ENCODE peak calls at places on chromosomes 3 and 15, in ten cellular contexts. M is MM.1S; L is stimulated activated effector memory CD8-positive, alpha-beta T cell treated with anti-CD3 and anti-CD28 coated beads, Interleukin-12 subunit alpha, Interleukin-12 subunit beta, amount 100 ng/mL, for 72 hours; B is substantia nigra; H is stimulated activated CD4-positive, alpha-beta T cell treated with anti-CD3 and anti-CD28 coated beads, Interleukin-4, amount 100 ng/mL, for 1 hour; R is NCI-H1436; Z is RPMI8226; G is CD4-positive, alpha-beta memory T cell; O is aorta; Q is CD8-positive, alpha-beta memory T cell. V is an unnamed sample.

GRCh38 chr3:106711650-106712049 is 665.6 kb upstream of the CCDC54 start:
- DNase-seq in M (peak), L (no peak), B (no peak), H (no peak), R (no peak), Z (no peak), G (no peak), O (no peak), Q (no peak), V (no peak)

GRCh38 chr15:44227584-44227983 is 32.5 kb upstream of the FRMD5 start:
- DNase-seq in M (no peak), L (no peak), B (no peak), H (no peak), R (no peak), Z (no peak), G (no peak), O (no peak), Q (no peak), V (no peak)

GRCh38 chr15:74270854-74271520 is 34.9 kb downstream of the CCDC33 start:
- DNase-seq in M (no peak), L (no peak), B (no peak), H (no peak), R (no peak), Z (no peak), G (no peak), O (no peak), Q (no peak), V (no peak)

GRCh38 chr3:64444619-64445317 is 219.5 kb upstream of the PRICKLE2 start:
- DNase-seq in M (peak), L (no peak), B (no peak), H (no peak), R (no peak), Z (no peak), G (no peak), O (no peak), Q (no peak), V (no peak)

GRCh38 chr3:162710332-162711112 is 1213.9 kb downstream of the OTOL1 start:
- DNase-seq in M (no peak), L (no peak), B (no peak), H (no peak), R (no peak), Z (no peak), G (no peak), O (no peak), Q (no peak), V (no peak)

GRCh38 chr3:11331101-11331500 is 58.9 kb downstream of the ATG7 start:
- DNase-seq in M (no peak), L (no peak), B (no peak), H (no peak), R (no peak), Z (no peak), G (no peak), O (no peak), Q (no peak), V (no peak)

GRCh38 chr3:78875431-78875830 is 892.4 kb downstream of the ROBO1 start:
- DNase-seq in M (no peak), L (no peak), B (no peak), H (no peak), R (no peak), Z (no peak), G (no peak), O (no peak), Q (no peak), V (peak)

GRCh38 chr15:100472015-100472414 is 56.7 kb downstream of the CERS3 start:
- DNase-seq in M (no peak), L (no peak), B (no peak), H (no peak), R (no peak), Z (no peak), G (no peak), O (no peak), Q (no peak), V (no peak)

GRCh38 chr3:158672293-158673176 is at the start of gene LXN:
- DNase-seq in M (peak), L (peak), B (peak), H (peak), R (no peak), Z (peak), G (peak), O (peak), Q (peak), V (peak)

GRCh38 chr15:98889930-98890695 is 117.5 kb downstream of the PGPEP1L start:
- DNase-seq in M (no peak), L (no peak), B (no peak), H (no peak), R (no peak), Z (no peak), G (no peak), O (no peak), Q (no peak), V (no peak)

GRCh38 chr3:100048248-100048647 is 66.1 kb downstream of the FILIP1L start:
- DNase-seq in M (no peak), L (no peak), B (no peak), H (no peak), R (no peak), Z (no peak), G (no peak), O (no peak), Q (no peak), V (no peak)

GRCh38 chr3:196163687-196164493 is 47.3 kb downstream of the ZDHHC19 start:
- DNase-seq in M (no peak), L (no peak), B (no peak), H (no peak), R (no peak), Z (no peak), G (no peak), O (no peak), Q (no peak), V (no peak)

GRCh38 chr3:10867384-10867783 is 51.4 kb downstream of the SLC6A11 start:
- DNase-seq in M (peak), L (no peak), B (no peak), H (no peak), R (no peak), Z (peak), G (no peak), O (no peak), Q (no peak), V (no peak)

GRCh38 chr15:70559840-70560239 is 203.5 kb downstream of the UACA start:
- DNase-seq in M (no peak), L (no peak), B (no peak), H (no peak), R (no peak), Z (no peak), G (no peak), O (no peak), Q (no peak), V (no peak)

GRCh38 chr15:89088605-89089315 is 504 bp downstream of the ABHD2 start:
- DNase-seq in M (peak), L (no peak), B (peak), H (peak), R (no peak), Z (peak), G (no peak), O (peak), Q (no peak), V (peak)

GRCh38 chr15:65896231-65896630 is 26.9 kb downstream of the RAB11A start:
- DNase-seq in M (no peak), L (no peak), B (no peak), H (no peak), R (no peak), Z (peak), G (no peak), O (no peak), Q (no peak), V (no peak)

GRCh38 chr15:99137877-99138276 is 33.0 kb downstream of the SYNM start:
- DNase-seq in M (no peak), L (no peak), B (no peak), H (no peak), R (no peak), Z (no peak), G (no peak), O (no peak), Q (no peak), V (no peak)

GRCh38 chr3:69011331-69011730 is 2.2 kb downstream of the EOGT start:
- DNase-seq in M (no peak), L (no peak), B (no peak), H (no peak), R (no peak), Z (no peak), G (no peak), O (no peak), Q (no peak), V (no peak)

GRCh38 chr3:33057320-33058298 is 39.3 kb downstream of the GLB1 start:
- DNase-seq in M (no peak), L (no peak), B (no peak), H (no peak), R (no peak), Z (no peak), G (no peak), O (no peak), Q (no peak), V (no peak)

GRCh38 chr15:99918072-99918471 is 184.8 kb upstream of the LYSMD4 start:
- DNase-seq in M (no peak), L (no peak), B (no peak), H (no peak), R (no peak), Z (no peak), G (no peak), O (no peak), Q (no peak), V (no peak)

GRCh38 chr3:177746259-177747021 is 549.2 kb upstream of the TBL1XR1 start:
- DNase-seq in M (no peak), L (no peak), B (no peak), H (no peak), R (no peak), Z (no peak), G (no peak), O (no peak), Q (no peak), V (no peak)

GRCh38 chr3:127366383-127366782 is 78.5 kb upstream of the PRR20G start:
- DNase-seq in M (no peak), L (no peak), B (no peak), H (no peak), R (no peak), Z (no peak), G (no peak), O (no peak), Q (no peak), V (no peak)

GRCh38 chr3:122350814-122351418 is 25.9 kb downstream of the CSTA start:
- DNase-seq in M (no peak), L (no peak), B (no peak), H (no peak), R (no peak), Z (no peak), G (no peak), O (no peak), Q (no peak), V (no peak)

GRCh38 chr15:32818758-32819405 is 101.1 kb downstream of the GREM1 start:
- DNase-seq in M (no peak), L (no peak), B (no peak), H (no peak), R (peak), Z (no peak), G (no peak), O (no peak), Q (no peak), V (peak)

GRCh38 chr3:138921316-138922292 is 25.3 kb downstream of the FOXL2 start:
- DNase-seq in M (no peak), L (no peak), B (no peak), H (no peak), R (no peak), Z (no peak), G (no peak), O (peak), Q (no peak), V (no peak)

GRCh38 chr15:25170781-25171110 is 216.0 kb downstream of the SNRPN start:
- DNase-seq in M (no peak), L (no peak), B (no peak), H (no peak), R (no peak), Z (no peak), G (no peak), O (no peak), Q (no peak), V (no peak)

GRCh38 chr3:10848261-10848660 is 32.2 kb downstream of the SLC6A11 start:
- DNase-seq in M (no peak), L (no peak), B (no peak), H (no peak), R (no peak), Z (no peak), G (no peak), O (no peak), Q (no peak), V (no peak)

GRCh38 chr3:150721285-150722130 is 17.8 kb upstream of the ERICH6 start:
- DNase-seq in M (peak), L (no peak), B (no peak), H (no peak), R (peak), Z (peak), G (peak), O (no peak), Q (peak), V (peak)

GRCh38 chr15:68218847-68219798 is 10.4 kb downstream of the CLN6 start:
- DNase-seq in M (no peak), L (no peak), B (no peak), H (no peak), R (no peak), Z (no peak), G (no peak), O (peak), Q (no peak), V (no peak)

GRCh38 chr3:45199837-45200648 is 26.0 kb downstream of the TMEM158 start:
- DNase-seq in M (no peak), L (no peak), B (no peak), H (no peak), R (no peak), Z (no peak), G (no peak), O (no peak), Q (no peak), V (no peak)

GRCh38 chr3:186083746-186084145 is 25.1 kb downstream of the ETV5 start:
- DNase-seq in M (no peak), L (no peak), B (no peak), H (no peak), R (no peak), Z (no peak), G (no peak), O (no peak), Q (no peak), V (no peak)

GRCh38 chr3:16475766-16476165 is 37.7 kb downstream of the RFTN1 start:
- DNase-seq in M (no peak), L (no peak), B (no peak), H (no peak), R (no peak), Z (no peak), G (no peak), O (no peak), Q (no peak), V (no peak)

GRCh38 chr3:73072634-73073033 is 11.2 kb downstream of the EBLN2 start:
- DNase-seq in M (no peak), L (peak), B (no peak), H (no peak), R (no peak), Z (no peak), G (no peak), O (no peak), Q (no peak), V (no peak)

GRCh38 chr15:25933456-25934158 is 70.5 kb upstream of the ATP10A start:
- DNase-seq in M (peak), L (peak), B (no peak), H (peak), R (peak), Z (peak), G (peak), O (peak), Q (peak), V (no peak)

GRCh38 chr3:115638991-115639390 is 15.7 kb downstream of the GAP43 start:
- DNase-seq in M (no peak), L (no peak), B (no peak), H (no peak), R (no peak), Z (no peak), G (no peak), O (no peak), Q (no peak), V (peak)

GRCh38 chr3:15288331-15288726 is 44.1 kb downstream of the SH3BP5 start:
- DNase-seq in M (no peak), L (no peak), B (no peak), H (no peak), R (no peak), Z (no peak), G (no peak), O (no peak), Q (no peak), V (no peak)

GRCh38 chr3:137766069-137766960 is 2.2 kb downstream of the SOX14 start:
- DNase-seq in M (no peak), L (no peak), B (no peak), H (no peak), R (no peak), Z (no peak), G (no peak), O (no peak), Q (no peak), V (no peak)